ENCODE peak calls at places on chromosomes 13 and 19, in ten cellular contexts. One of them, this sample, is unnamed.

GRCh38 chr13:98221234-98221633 is 44.2 kb upstream of the RNF113B start:
- DNase-seq in tibial artery: no peak
- DNase-seq in PC-3: no peak
- DNase-seq in H1: no peak
- DNase-seq in adrenal gland: no peak
- DNase-seq in SJSA1: no peak
- DNase-seq in bronchial epithelial cell: no peak
- DNase-seq in sigmoid colon: no peak
- DNase-seq in transverse colon: no peak
- DNase-seq in neuronal stem cell: no peak
- DNase-seq in this sample: no peak

GRCh38 chr13:39503048-39503447 is 99.9 kb downstream of the LHFPL6 start:
- DNase-seq in tibial artery: no peak
- DNase-seq in PC-3: no peak
- DNase-seq in H1: no peak
- DNase-seq in adrenal gland: no peak
- DNase-seq in SJSA1: no peak
- DNase-seq in bronchial epithelial cell: no peak
- DNase-seq in sigmoid colon: no peak
- DNase-seq in transverse colon: no peak
- DNase-seq in neuronal stem cell: no peak
- DNase-seq in this sample: no peak

GRCh38 chr19:7916137-7916907 is 1.7 kb downstream of the TGFBR3L start:
- DNase-seq in tibial artery: no peak
- DNase-seq in PC-3: peak; percentile 42
- DNase-seq in H1: peak; percentile 80
- DNase-seq in adrenal gland: no peak
- DNase-seq in SJSA1: no peak
- DNase-seq in bronchial epithelial cell: no peak
- DNase-seq in sigmoid colon: no peak
- DNase-seq in transverse colon: peak; percentile 50
- DNase-seq in neuronal stem cell: no peak
- DNase-seq in this sample: no peak

GRCh38 chr19:33508009-33508408 is 13.6 kb downstream of the PEPD start:
- DNase-seq in tibial artery: no peak
- DNase-seq in PC-3: no peak
- DNase-seq in H1: no peak
- DNase-seq in adrenal gland: no peak
- DNase-seq in SJSA1: no peak
- DNase-seq in bronchial epithelial cell: no peak
- DNase-seq in sigmoid colon: no peak
- DNase-seq in transverse colon: no peak
- DNase-seq in neuronal stem cell: no peak
- DNase-seq in this sample: no peak

GRCh38 chr13:23902975-23903905 is 5.9 kb upstream of the C1QTNF9B start:
- DNase-seq in tibial artery: no peak
- DNase-seq in PC-3: no peak
- DNase-seq in H1: peak; percentile 52
- DNase-seq in adrenal gland: no peak
- DNase-seq in SJSA1: no peak
- DNase-seq in bronchial epithelial cell: no peak
- DNase-seq in sigmoid colon: no peak
- DNase-seq in transverse colon: no peak
- DNase-seq in neuronal stem cell: no peak
- DNase-seq in this sample: no peak

GRCh38 chr13:80359459-80360297 is 18.8 kb upstream of the SPRY2 start:
- DNase-seq in tibial artery: no peak
- DNase-seq in PC-3: no peak
- DNase-seq in H1: peak; percentile 71
- DNase-seq in adrenal gland: no peak
- DNase-seq in SJSA1: no peak
- DNase-seq in bronchial epithelial cell: no peak
- DNase-seq in sigmoid colon: no peak
- DNase-seq in transverse colon: no peak
- DNase-seq in neuronal stem cell: peak; percentile 95
- DNase-seq in this sample: no peak

GRCh38 chr19:11164879-11165406 is 9.4 kb upstream of the SPC24 start:
- DNase-seq in tibial artery: peak; percentile 96
- DNase-seq in PC-3: no peak
- DNase-seq in H1: no peak
- DNase-seq in adrenal gland: peak; percentile 55
- DNase-seq in SJSA1: no peak
- DNase-seq in bronchial epithelial cell: no peak
- DNase-seq in sigmoid colon: peak; percentile 98
- DNase-seq in transverse colon: peak; percentile 70
- DNase-seq in neuronal stem cell: no peak
- DNase-seq in this sample: peak; percentile 97

GRCh38 chr13:42836930-42837329 is 55.5 kb downstream of the FAM216B start:
- DNase-seq in tibial artery: no peak
- DNase-seq in PC-3: peak; percentile 46
- DNase-seq in H1: no peak
- DNase-seq in adrenal gland: peak; percentile 34
- DNase-seq in SJSA1: no peak
- DNase-seq in bronchial epithelial cell: peak; percentile 25
- DNase-seq in sigmoid colon: no peak
- DNase-seq in transverse colon: peak; percentile 12
- DNase-seq in neuronal stem cell: no peak
- DNase-seq in this sample: no peak

GRCh38 chr19:13838071-13838942 is 38.6 kb upstream of the NANOS3 start:
- DNase-seq in tibial artery: no peak
- DNase-seq in PC-3: no peak
- DNase-seq in H1: no peak
- DNase-seq in adrenal gland: no peak
- DNase-seq in SJSA1: no peak
- DNase-seq in bronchial epithelial cell: no peak
- DNase-seq in sigmoid colon: no peak
- DNase-seq in transverse colon: no peak
- DNase-seq in neuronal stem cell: no peak
- DNase-seq in this sample: no peak

GRCh38 chr19:13840751-13841338 is 36.1 kb upstream of the NANOS3 start:
- DNase-seq in tibial artery: no peak
- DNase-seq in PC-3: no peak
- DNase-seq in H1: no peak
- DNase-seq in adrenal gland: no peak
- DNase-seq in SJSA1: no peak
- DNase-seq in bronchial epithelial cell: no peak
- DNase-seq in sigmoid colon: no peak
- DNase-seq in transverse colon: no peak
- DNase-seq in neuronal stem cell: no peak
- DNase-seq in this sample: no peak

GRCh38 chr19:13838943-13839192 is 38.1 kb upstream of the NANOS3 start:
- DNase-seq in tibial artery: no peak
- DNase-seq in PC-3: no peak
- DNase-seq in H1: no peak
- DNase-seq in adrenal gland: no peak
- DNase-seq in SJSA1: no peak
- DNase-seq in bronchial epithelial cell: no peak
- DNase-seq in sigmoid colon: no peak
- DNase-seq in transverse colon: no peak
- DNase-seq in neuronal stem cell: no peak
- DNase-seq in this sample: no peak

GRCh38 chr19:13839938-13840750 is 36.8 kb upstream of the NANOS3 start:
- DNase-seq in tibial artery: peak; percentile 89
- DNase-seq in PC-3: peak; percentile 95
- DNase-seq in H1: no peak
- DNase-seq in adrenal gland: peak; percentile 56
- DNase-seq in SJSA1: peak; percentile 96
- DNase-seq in bronchial epithelial cell: peak; percentile 62
- DNase-seq in sigmoid colon: peak; percentile 84
- DNase-seq in transverse colon: peak; percentile 91
- DNase-seq in neuronal stem cell: no peak
- DNase-seq in this sample: no peak

GRCh38 chr19:13839193-13839937 is 37.6 kb upstream of the NANOS3 start:
- DNase-seq in tibial artery: peak; percentile 96
- DNase-seq in PC-3: peak; percentile 94
- DNase-seq in H1: peak; percentile 69
- DNase-seq in adrenal gland: peak; percentile 85
- DNase-seq in SJSA1: peak; percentile 95
- DNase-seq in bronchial epithelial cell: peak; percentile 57
- DNase-seq in sigmoid colon: peak; percentile 95
- DNase-seq in transverse colon: peak; percentile 88
- DNase-seq in neuronal stem cell: no peak
- DNase-seq in this sample: peak; percentile 97
- H3K4me3 ChIP-seq in tibial artery: peak overlapping the region; percentile 99
- H3K4me3 ChIP-seq in PC-3: peak overlapping the region; percentile 82
- H3K4me3 ChIP-seq in H1: no peak overlapping the region
- H3K4me3 ChIP-seq in adrenal gland: no peak overlapping the region
- H3K4me3 ChIP-seq in SJSA1: peak overlapping the region; percentile 92
- H3K4me3 ChIP-seq in bronchial epithelial cell: peak overlapping the region; percentile 96
- H3K4me3 ChIP-seq in sigmoid colon: peak overlapping the region; percentile 77
- H3K4me3 ChIP-seq in transverse colon: peak overlapping the region; percentile 82
- H3K4me3 ChIP-seq in neuronal stem cell: no peak overlapping the region
- H3K4me3 ChIP-seq in this sample: peak overlapping the region; percentile 99

GRCh38 chr13:99983401-99984133 is 2.0 kb downstream of the ZIC2 start:
- DNase-seq in tibial artery: no peak
- DNase-seq in PC-3: no peak
- DNase-seq in H1: peak; percentile 46
- DNase-seq in adrenal gland: no peak
- DNase-seq in SJSA1: no peak
- DNase-seq in bronchial epithelial cell: no peak
- DNase-seq in sigmoid colon: no peak
- DNase-seq in transverse colon: no peak
- DNase-seq in neuronal stem cell: no peak
- DNase-seq in this sample: no peak

GRCh38 chr13:99980201-99981114 is 1.1 kb upstream of the ZIC2 start:
- DNase-seq in tibial artery: peak; percentile 82
- DNase-seq in PC-3: peak; percentile 57
- DNase-seq in H1: peak; percentile 85
- DNase-seq in adrenal gland: peak; percentile 62
- DNase-seq in SJSA1: peak; percentile 88
- DNase-seq in bronchial epithelial cell: peak; percentile 25
- DNase-seq in sigmoid colon: no peak
- DNase-seq in transverse colon: peak; percentile 69
- DNase-seq in neuronal stem cell: peak; percentile 62
- DNase-seq in this sample: no peak

GRCh38 chr13:99982741-99983400 is 1.3 kb downstream of the ZIC2 start:
- DNase-seq in tibial artery: no peak
- DNase-seq in PC-3: no peak
- DNase-seq in H1: peak; percentile 51
- DNase-seq in adrenal gland: no peak
- DNase-seq in SJSA1: no peak
- DNase-seq in bronchial epithelial cell: no peak
- DNase-seq in sigmoid colon: no peak
- DNase-seq in transverse colon: no peak
- DNase-seq in neuronal stem cell: no peak
- DNase-seq in this sample: no peak

GRCh38 chr13:99981115-99982020 is at the start of gene ZIC2:
- DNase-seq in tibial artery: no peak
- DNase-seq in PC-3: peak; percentile 13
- DNase-seq in H1: peak; percentile 83
- DNase-seq in adrenal gland: no peak
- DNase-seq in SJSA1: peak; percentile 87
- DNase-seq in bronchial epithelial cell: no peak
- DNase-seq in sigmoid colon: no peak
- DNase-seq in transverse colon: no peak
- DNase-seq in neuronal stem cell: peak; percentile 93
- DNase-seq in this sample: no peak

DNA sequence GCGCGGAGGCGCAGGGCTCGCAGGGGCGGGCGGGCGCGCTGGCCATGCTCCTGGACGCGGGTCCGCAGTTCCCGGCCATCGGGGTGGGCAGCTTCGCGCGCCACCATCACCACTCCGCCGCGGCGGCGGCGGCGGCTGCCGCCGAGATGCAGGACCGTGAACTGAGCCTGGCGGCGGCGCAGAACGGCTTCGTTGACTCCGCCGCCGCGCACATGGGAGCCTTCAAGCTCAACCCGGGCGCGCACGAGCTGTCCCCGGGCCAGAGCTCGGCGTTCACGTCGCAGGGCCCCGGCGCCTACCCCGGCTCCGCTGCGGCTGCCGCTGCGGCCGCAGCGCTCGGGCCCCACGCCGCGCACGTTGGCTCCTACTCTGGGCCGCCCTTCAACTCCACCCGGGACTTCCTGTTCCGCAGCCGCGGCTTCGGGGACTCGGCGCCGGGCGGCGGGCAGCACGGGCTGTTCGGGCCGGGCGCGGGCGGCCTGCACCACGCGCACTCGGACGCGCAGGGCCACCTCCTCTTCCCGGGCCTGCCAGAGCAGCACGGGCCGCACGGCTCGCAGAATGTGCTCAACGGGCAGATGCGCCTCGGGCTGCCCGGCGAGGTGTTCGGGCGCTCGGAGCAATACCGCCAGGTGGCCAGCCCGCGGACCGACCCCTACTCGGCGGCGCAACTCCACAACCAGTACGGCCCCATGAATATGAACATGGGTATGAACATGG is 597 bp downstream of the ZIC2 start:
- DNase-seq in tibial artery: no peak
- DNase-seq in PC-3: no peak
- DNase-seq in H1: no peak
- DNase-seq in adrenal gland: no peak
- DNase-seq in SJSA1: peak; percentile 72
- DNase-seq in bronchial epithelial cell: no peak
- DNase-seq in sigmoid colon: no peak
- DNase-seq in transverse colon: no peak
- DNase-seq in neuronal stem cell: no peak
- DNase-seq in this sample: no peak
- H3K4me3 ChIP-seq in tibial artery: peak overlapping the region; percentile 50
- H3K4me3 ChIP-seq in PC-3: peak overlapping the region; percentile 55
- H3K4me3 ChIP-seq in H1: peak overlapping the region; percentile 94
- H3K4me3 ChIP-seq in adrenal gland: no peak overlapping the region
- H3K4me3 ChIP-seq in SJSA1: peak overlapping the region; percentile 59
- H3K4me3 ChIP-seq in bronchial epithelial cell: peak overlapping the region; percentile 47
- H3K4me3 ChIP-seq in sigmoid colon: peak overlapping the region; percentile 46
- H3K4me3 ChIP-seq in transverse colon: peak overlapping the region; percentile 32
- H3K4me3 ChIP-seq in neuronal stem cell: peak overlapping the region; percentile 99
- H3K4me3 ChIP-seq in this sample: peak overlapping the region; percentile 77

GRCh38 chr19:55590109-55590508 is 9.2 kb downstream of the FIZ1 start:
- DNase-seq in tibial artery: no peak
- DNase-seq in PC-3: no peak
- DNase-seq in H1: no peak
- DNase-seq in adrenal gland: no peak
- DNase-seq in SJSA1: no peak
- DNase-seq in bronchial epithelial cell: no peak
- DNase-seq in sigmoid colon: no peak
- DNase-seq in transverse colon: no peak
- DNase-seq in neuronal stem cell: no peak
- DNase-seq in this sample: no peak

GRCh38 chr19:55588738-55589137 is 8.1 kb upstream of the ZNF579 start:
- DNase-seq in tibial artery: no peak
- DNase-seq in PC-3: no peak
- DNase-seq in H1: no peak
- DNase-seq in adrenal gland: no peak
- DNase-seq in SJSA1: no peak
- DNase-seq in bronchial epithelial cell: no peak
- DNase-seq in sigmoid colon: no peak
- DNase-seq in transverse colon: no peak
- DNase-seq in neuronal stem cell: no peak
- DNase-seq in this sample: no peak

GRCh38 chr19:55584871-55585270 is 4.2 kb upstream of the ZNF579 start:
- DNase-seq in tibial artery: no peak
- DNase-seq in PC-3: no peak
- DNase-seq in H1: no peak
- DNase-seq in adrenal gland: no peak
- DNase-seq in SJSA1: no peak
- DNase-seq in bronchial epithelial cell: no peak
- DNase-seq in sigmoid colon: no peak
- DNase-seq in transverse colon: no peak
- DNase-seq in neuronal stem cell: no peak
- DNase-seq in this sample: no peak

GRCh38 chr19:55585658-55586339 is 5.2 kb upstream of the ZNF579 start:
- DNase-seq in tibial artery: peak; percentile 78
- DNase-seq in PC-3: no peak
- DNase-seq in H1: peak; percentile 92
- DNase-seq in adrenal gland: peak; percentile 87
- DNase-seq in SJSA1: peak; percentile 26
- DNase-seq in bronchial epithelial cell: no peak
- DNase-seq in sigmoid colon: peak; percentile 89
- DNase-seq in transverse colon: peak; percentile 71
- DNase-seq in neuronal stem cell: peak; percentile 84
- DNase-seq in this sample: no peak

GRCh38 chr19:55586976-55587668 is 6.5 kb upstream of the ZNF579 start:
- DNase-seq in tibial artery: peak; percentile 90
- DNase-seq in PC-3: peak; percentile 99
- DNase-seq in H1: peak; percentile 99
- DNase-seq in adrenal gland: peak; percentile 98
- DNase-seq in SJSA1: peak; percentile 73
- DNase-seq in bronchial epithelial cell: peak; percentile 91
- DNase-seq in sigmoid colon: peak; percentile 96
- DNase-seq in transverse colon: peak; percentile 96
- DNase-seq in neuronal stem cell: peak; percentile 94
- DNase-seq in this sample: peak; percentile 89
- H3K4me3 ChIP-seq in tibial artery: peak overlapping the region; percentile 31
- H3K4me3 ChIP-seq in PC-3: peak overlapping the region; percentile 66
- H3K4me3 ChIP-seq in H1: peak overlapping the region; percentile 43
- H3K4me3 ChIP-seq in adrenal gland: no peak overlapping the region
- H3K4me3 ChIP-seq in SJSA1: peak overlapping the region; percentile 3
- H3K4me3 ChIP-seq in bronchial epithelial cell: peak overlapping the region; percentile 27
- H3K4me3 ChIP-seq in sigmoid colon: peak overlapping the region; percentile 41
- H3K4me3 ChIP-seq in transverse colon: peak overlapping the region; percentile 5
- H3K4me3 ChIP-seq in neuronal stem cell: peak overlapping the region; percentile 43
- H3K4me3 ChIP-seq in this sample: peak overlapping the region; percentile 63

GRCh38 chr13:95002968-95003813 is 290.8 kb upstream of the SOX21 start:
- DNase-seq in tibial artery: no peak
- DNase-seq in PC-3: no peak
- DNase-seq in H1: peak; percentile 56
- DNase-seq in adrenal gland: no peak
- DNase-seq in SJSA1: no peak
- DNase-seq in bronchial epithelial cell: no peak
- DNase-seq in sigmoid colon: no peak
- DNase-seq in transverse colon: no peak
- DNase-seq in neuronal stem cell: peak; percentile 17
- DNase-seq in this sample: no peak
- H3K4me3 ChIP-seq in tibial artery: no peak overlapping the region
- H3K4me3 ChIP-seq in PC-3: no peak overlapping the region
- H3K4me3 ChIP-seq in H1: no peak overlapping the region
- H3K4me3 ChIP-seq in adrenal gland: no peak overlapping the region
- H3K4me3 ChIP-seq in SJSA1: no peak overlapping the region
- H3K4me3 ChIP-seq in bronchial epithelial cell: peak overlapping the region; percentile 13
- H3K4me3 ChIP-seq in sigmoid colon: peak overlapping the region; percentile 15
- H3K4me3 ChIP-seq in transverse colon: no peak overlapping the region
- H3K4me3 ChIP-seq in neuronal stem cell: no peak overlapping the region
- H3K4me3 ChIP-seq in this sample: peak overlapping the region; percentile 50